ENCODE peak calls at places on chromosome 21, in five cellular contexts. T, Y, N, E and X are unnamed samples.

GRCh38 chr21:45104560-45104959 is 30.2 kb downstream of the ADARB1 start:
- DNase-seq in E (peak; percentile 28), N (peak; percentile 35), T (no peak), Y (no peak), X (no peak)

GRCh38 chr21:44732956-44733355 is 21.6 kb upstream of the TSPEAR start:
- DNase-seq in Y (no peak), E (no peak), T (no peak), N (no peak), X (no peak)

GRCh38 chr21:44522753-44523204 is 17.2 kb downstream of the KRTAP10-1 start:
- DNase-seq in T (no peak), Y (no peak), E (no peak), N (no peak), X (no peak)

GRCh38 chr21:16046625-16047340 is 317.0 kb downstream of the USP25 start:
- DNase-seq in N (no peak), T (no peak), E (no peak), Y (peak; percentile 75), X (no peak)

GRCh38 chr21:24456358-24456757 is 1150.9 kb downstream of the MRPL39 start:
- DNase-seq in E (no peak), Y (no peak), T (no peak), N (no peak), X (no peak)

GRCh38 chr21:22209304-22209700 is 1211.1 kb downstream of the NCAM2 start:
- DNase-seq in T (no peak), Y (no peak), E (no peak), N (no peak), X (no peak)

GRCh38 chr21:33748903-33749302 is 106.6 kb downstream of the ITSN1 start:
- DNase-seq in T (no peak), E (no peak), N (no peak), Y (no peak), X (no peak)

GRCh38 chr21:40765771-40766170 is 81.2 kb downstream of the DSCAM start:
- DNase-seq in N (no peak), E (no peak), T (no peak), Y (peak; percentile 8), X (no peak)